ENCODE peak calls at places on chromosome 16, in eight cellular contexts. T is fibroblast of lung, O is B cell, V is cardiac septum, M is HEK293T, G is adipocyte, B is coronary artery, E is RPMI7951. Z is an unnamed sample.

GRCh38 chr16:48434653-48435318 is 49.6 kb upstream of the SIAH1 start:
- DNase-seq in T (peak), B (peak), V (no peak), M (no peak), O (no peak), E (peak), G (peak), Z (peak)

GRCh38 chr16:57601801-57602478 is 26.5 kb upstream of the ADGRG1 start:
- DNase-seq in E (no peak), M (no peak), O (no peak), T (no peak), V (no peak), G (no peak), B (peak), Z (no peak)

GRCh38 chr16:21260870-21261791 is 17.0 kb downstream of the CRYM start:
- DNase-seq in G (peak), O (no peak), M (no peak), V (no peak), B (peak), E (peak), T (peak), Z (peak)

GRCh38 chr16:84617068-84617630 is 729 bp downstream of the COTL1 start:
- DNase-seq in M (peak), V (no peak), B (no peak), E (no peak), O (peak), G (peak), T (no peak), Z (no peak)

GRCh38 chr16:89020068-89020924 is 43.3 kb upstream of the CBFA2T3 start:
- DNase-seq in M (no peak), V (no peak), E (peak), B (no peak), O (no peak), G (no peak), T (no peak), Z (no peak)

GRCh38 chr16:79658301-79659001 is 57.9 kb upstream of the MAF start:
- DNase-seq in B (no peak), V (no peak), M (no peak), T (peak), E (peak), G (peak), O (no peak), Z (peak)

GRCh38 chr16:84607694-84608093 is 10.2 kb downstream of the COTL1 start:
- DNase-seq in M (no peak), V (peak), B (no peak), G (no peak), O (peak), T (no peak), E (no peak), Z (no peak)

GRCh38 chr16:31082368-31083045 is 6.2 kb downstream of the PRSS53 start:
- DNase-seq in B (no peak), V (no peak), G (no peak), T (no peak), O (peak), E (no peak), M (no peak), Z (no peak)

GRCh38 chr16:65249768-65250167 is 127.9 kb upstream of the CDH11 start:
- DNase-seq in O (no peak), V (peak), E (peak), M (no peak), B (peak), G (no peak), T (no peak), Z (peak)

GRCh38 chr16:48534601-48535340 is 75.2 kb downstream of the N4BP1 start:
- DNase-seq in G (no peak), T (no peak), O (no peak), E (no peak), M (no peak), B (no peak), V (no peak), Z (no peak)